ENCODE peak calls at places on chromosomes 6 and 20, in five cellular contexts. S, K, R, C and T are unnamed samples.

GRCh38 chr6:113596477-113596876 is 260.7 kb upstream of the MARCKS start:
- DNase-seq in R (no peak), S (no peak), K (no peak), C (no peak), T (no peak)

GRCh38 chr6:149924933-149925252 is 2.0 kb upstream of the RAET1G start:
- DNase-seq in C (no peak), R (no peak), S (no peak), K (peak; percentile 64), T (no peak)

GRCh38 chr20:38125157-38126056 is 39.7 kb downstream of the TGM2 start:
- DNase-seq in R (peak; percentile 73), K (peak; percentile 97), S (peak; percentile 86), C (no peak), T (no peak)

GRCh38 chr20:9507544-9508239 is 6.7 kb upstream of the LAMP5 start:
- DNase-seq in S (no peak), R (no peak), K (no peak), C (no peak), T (no peak)

GRCh38 chr6:3324262-3324942 is 65.7 kb downstream of the PSMG4 start:
- DNase-seq in C (no peak), S (peak; percentile 96), K (no peak), R (peak; percentile 98), T (peak; percentile 50)

GRCh38 chr20:12984069-12984765 is 24.6 kb upstream of the SPTLC3 start:
- DNase-seq in C (no peak), R (peak; percentile 72), K (no peak), S (peak; percentile 8), T (no peak)

GRCh38 chr6:156883497-156884252 is 106.5 kb downstream of the ARID1B start:
- DNase-seq in K (no peak), R (no peak), S (no peak), C (no peak), T (no peak)

GRCh38 chr6:156601821-156602301 is 175.3 kb upstream of the ARID1B start:
- DNase-seq in K (no peak), S (no peak), R (no peak), C (no peak), T (no peak)

GRCh38 chr6:152161501-152161900 is 354.0 kb downstream of the ESR1 start:
- DNase-seq in R (peak; percentile 85), K (no peak), C (no peak), S (peak; percentile 43), T (peak; percentile 27)

GRCh38 chr6:137033828-137034227 is 10.9 kb downstream of the IL20RA start:
- DNase-seq in R (peak; percentile 76), S (no peak), C (peak; percentile 39), K (no peak), T (no peak)

GRCh38 chr6:42294759-42295158 is 77.1 kb upstream of the MRPS10 start:
- DNase-seq in K (no peak), S (peak; percentile 56), C (no peak), R (peak; percentile 83), T (peak; percentile 73)

GRCh38 chr6:1798965-1799325 is 189.2 kb downstream of the FOXC1 start:
- DNase-seq in R (no peak), K (no peak), S (no peak), C (no peak), T (no peak)

GRCh38 chr6:80535914-80536565 is 429.6 kb downstream of the BCKDHB start:
- DNase-seq in C (no peak), R (peak; percentile 49), K (no peak), S (peak; percentile 29), T (no peak)

GRCh38 chr20:47782920-47783552 is 2.2 kb downstream of the SULF2 start:
- DNase-seq in K (no peak), C (no peak), S (no peak), R (no peak), T (no peak)

GRCh38 chr6:71486466-71486865 is 197.9 kb downstream of the OGFRL1 start:
- DNase-seq in K (no peak), R (peak; percentile 75), S (no peak), C (no peak), T (peak; percentile 47)

GRCh38 chr6:69835414-69836179 is 30.8 kb upstream of the COL19A1 start:
- DNase-seq in C (no peak), K (no peak), S (peak; percentile 88), R (peak; percentile 65), T (peak; percentile 37)
- TF ChIP-seq CTCF in C (peak; percentile 85), K (peak; percentile 74), S (peak; percentile 95), R (peak; percentile 87), T (peak; percentile 79)

GRCh38 chr6:116096979-116097816 is 3.5 kb upstream of the NT5DC1 start:
- DNase-seq in C (no peak), S (peak; percentile 49), K (no peak), R (no peak), T (no peak)
- TF ChIP-seq CTCF in C (peak; percentile 83), S (peak; percentile 54), K (peak; percentile 20), R (peak; percentile 11), T (peak; percentile 84)

GRCh38 chr6:155228549-155229166 is 35.2 kb upstream of the CLDN20 start:
- DNase-seq in C (no peak), K (no peak), S (peak; percentile 77), R (peak; percentile 77), T (peak; percentile 26)
- TF ChIP-seq CTCF in C (no peak), K (no peak), S (no peak), R (no peak), T (no peak)

GRCh38 chr6:83615025-83615999 is 93.6 kb downstream of the SNAP91 start:
- DNase-seq in K (no peak), C (no peak), R (peak; percentile 28), S (peak; percentile 55), T (no peak)
- TF ChIP-seq CTCF in K (peak; percentile 45), C (peak; percentile 43), R (peak; percentile 74), S (peak; percentile 74), T (peak; percentile 83)

GRCh38 chr6:38436726-38437465 is 202.8 kb downstream of the BTBD9 start:
- DNase-seq in C (no peak), S (peak; percentile 65), K (no peak), R (peak; percentile 78), T (peak; percentile 55)

GRCh38 chr6:38432079-38432478 is 207.7 kb downstream of the BTBD9 start:
- DNase-seq in C (no peak), K (no peak), S (no peak), R (no peak), T (no peak)

GRCh38 chr6:38434051-38434450 is 205.7 kb downstream of the BTBD9 start:
- DNase-seq in S (no peak), R (no peak), K (no peak), C (no peak), T (no peak)

GRCh38 chr6:38435330-38435729 is 204.4 kb downstream of the BTBD9 start:
- DNase-seq in K (no peak), R (no peak), S (no peak), C (no peak), T (no peak)

DNA sequence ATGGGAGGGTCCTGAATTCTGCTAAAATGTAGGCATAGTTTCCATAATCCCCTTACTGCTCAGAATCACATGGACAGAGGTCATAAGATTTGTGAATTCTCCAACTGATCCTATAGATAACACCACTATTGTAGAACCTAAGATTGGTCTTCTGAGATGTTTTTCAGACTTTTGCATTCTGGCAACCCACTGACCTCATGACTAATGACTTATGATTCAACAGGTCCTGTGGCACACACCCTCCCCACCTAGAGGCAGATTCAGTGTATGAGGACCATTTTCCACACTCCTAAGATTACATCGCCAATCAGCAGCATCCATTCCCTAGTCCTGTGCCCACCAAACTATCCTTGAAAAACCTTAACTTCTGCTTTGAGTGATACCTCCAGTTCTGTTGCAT is 207.2 kb downstream of the BTBD9 start:
- DNase-seq in R (peak; percentile 49), K (no peak), C (no peak), S (peak; percentile 6), T (peak; percentile 33)
- TF ChIP-seq CTCF in R (no peak), K (no peak), C (no peak), S (no peak), T (peak; percentile 32)

DNA sequence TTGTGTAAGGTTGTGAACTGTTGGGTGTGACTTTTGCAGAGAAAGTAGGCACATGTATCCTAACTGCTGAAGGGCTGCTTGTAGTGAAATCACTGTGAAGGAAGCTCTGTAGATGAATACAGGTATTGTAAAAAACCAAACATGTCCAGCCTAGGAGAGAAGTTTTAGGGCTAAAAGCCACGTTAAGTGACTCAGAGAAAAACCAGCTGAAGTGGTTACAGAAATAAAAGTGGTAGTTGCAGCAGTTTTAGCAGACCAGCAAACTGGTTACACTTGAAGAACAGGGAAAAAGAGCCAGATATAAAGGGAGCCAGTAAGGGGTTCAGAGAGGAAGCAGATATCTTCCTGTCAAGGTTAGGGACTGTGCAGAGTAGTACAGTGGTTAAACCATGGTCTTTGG is 33.9 kb upstream of the RNF8 start:
- DNase-seq in K (no peak), C (no peak), S (no peak), R (peak; percentile 44), T (no peak)
- TF ChIP-seq CTCF in K (no peak), C (no peak), S (no peak), R (no peak), T (no peak)

GRCh38 chr6:16336056-16336810 is 97.8 kb downstream of the GMPR start:
- DNase-seq in R (no peak), C (no peak), S (no peak), K (no peak), T (no peak)
- TF ChIP-seq CTCF in R (no peak), C (no peak), S (peak; percentile 5), K (no peak), T (peak; percentile 22)

DNA sequence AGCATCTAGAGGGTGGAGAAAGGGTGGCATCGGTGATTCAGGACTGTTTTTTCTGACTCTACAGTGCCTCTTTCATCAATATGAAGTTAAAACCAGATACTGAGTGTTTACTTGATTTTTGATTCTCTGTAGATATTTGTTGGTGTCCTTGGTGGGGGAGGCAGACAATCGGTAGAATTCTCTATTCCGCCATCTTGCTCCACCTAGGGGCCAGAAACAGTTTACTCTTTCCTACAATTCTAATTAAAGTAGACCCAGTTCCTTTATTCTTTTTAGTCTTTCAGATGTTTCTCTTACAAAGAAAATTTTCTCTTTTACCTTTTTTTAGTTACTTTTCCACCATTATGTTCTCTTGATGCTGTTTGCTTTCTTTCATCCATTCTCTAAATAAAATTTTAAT is 162.1 kb upstream of the RAB32 start:
- DNase-seq in C (no peak), R (no peak), S (no peak), K (no peak), T (no peak)
- TF ChIP-seq CTCF in C (no peak), R (no peak), S (peak; percentile 36), K (no peak), T (peak; percentile 58)